ENCODE peak calls at places on chromosomes 7 and 10, in eight cellular contexts. V is ascending aorta; A is IMR-90; S is Peyer's patch; M is GM23338; B is A549; L is CD8-positive, alpha-beta T cell; Q is fibroblast of lung. G is an unnamed sample.
A peak's percentile ranks its signal among the peaks of the same experiment; 100 is the strongest.

GRCh38 chr10:51010977-51011376 is 63.3 kb upstream of the PRKG1 start:
- DNase-seq in M (peak; percentile 71), A (peak; percentile 54), S (no peak), L (no peak), B (peak; percentile 38), Q (peak; percentile 18), V (no peak), G (no peak)

GRCh38 chr7:66198461-66198860 is 6.7 kb upstream of the TPST1 start:
- DNase-seq in S (no peak), M (no peak), L (no peak), B (no peak), V (peak; percentile 47), Q (no peak), A (no peak), G (no peak)

GRCh38 chr7:138753611-138754010 is 44.2 kb upstream of the TMEM213 start:
- DNase-seq in L (no peak), V (no peak), M (no peak), A (no peak), B (no peak), Q (no peak), S (no peak), G (no peak)

GRCh38 chr7:136845899-136846465 is 22.5 kb upstream of the CHRM2 start:
- DNase-seq in B (no peak), L (no peak), M (no peak), Q (peak; percentile 74), V (no peak), A (peak; percentile 29), S (no peak), G (no peak)

GRCh38 chr7:131218727-131219128 is 108.9 kb upstream of the MKLN1 start:
- DNase-seq in V (peak; percentile 35), S (no peak), L (no peak), A (no peak), M (no peak), B (no peak), Q (no peak), G (no peak)

GRCh38 chr7:40721344-40721949 is 586.6 kb downstream of the SUGCT start:
- DNase-seq in S (no peak), L (no peak), Q (peak; percentile 81), B (no peak), M (no peak), A (no peak), V (no peak), G (no peak)

GRCh38 chr7:38902443-38902842 is 6.5 kb downstream of the VPS41 start:
- DNase-seq in Q (no peak), B (no peak), V (no peak), A (no peak), M (peak; percentile 28), L (no peak), S (no peak), G (no peak)

GRCh38 chr10:3236644-3237043 is 64.1 kb upstream of the PITRM1 start:
- DNase-seq in S (no peak), L (no peak), A (no peak), M (no peak), B (no peak), V (no peak), Q (no peak), G (no peak)

GRCh38 chr7:8125680-8126444 is 136.1 kb downstream of the ICA1 start:
- DNase-seq in B (no peak), V (peak; percentile 69), A (no peak), S (peak; percentile 84), L (peak; percentile 67), Q (no peak), M (no peak), G (no peak)

GRCh38 chr7:136033413-136034031 is 56.4 kb upstream of the MTPN start:
- DNase-seq in Q (no peak), A (no peak), V (no peak), L (no peak), M (no peak), B (no peak), S (no peak), G (no peak)

GRCh38 chr10:86888585-86889381 is 68.6 kb downstream of the MMRN2 start:
- DNase-seq in A (peak; percentile 71), V (no peak), B (no peak), M (no peak), Q (peak; percentile 68), L (no peak), S (no peak), G (no peak)

GRCh38 chr10:101576229-101576863 is 11.7 kb downstream of the POLL start:
- DNase-seq in S (no peak), V (no peak), Q (peak; percentile 24), M (no peak), A (peak; percentile 38), L (no peak), B (no peak), G (no peak)

GRCh38 chr7:132125872-132126595 is 450.2 kb downstream of the PLXNA4 start:
- DNase-seq in L (no peak), S (no peak), Q (no peak), A (no peak), V (no peak), B (no peak), M (no peak), G (no peak)

GRCh38 chr10:94129393-94130130 is 135.8 kb downstream of the PLCE1 start:
- DNase-seq in V (peak; percentile 80), A (peak; percentile 91), Q (peak; percentile 92), M (no peak), B (peak; percentile 33), S (no peak), L (no peak), G (no peak)

GRCh38 chr7:66679633-66679980 is 50.9 kb downstream of the KCTD7 start:
- DNase-seq in A (no peak), L (no peak), S (peak; percentile 19), B (no peak), M (no peak), Q (no peak), V (peak; percentile 18), G (no peak)

GRCh38 chr7:47507514-47507913 is 74.4 kb downstream of the TNS3 start:
- DNase-seq in Q (no peak), B (no peak), S (no peak), L (no peak), M (no peak), V (no peak), A (no peak), G (no peak)
- H3K27ac ChIP-seq in Q (no peak overlapping the region), B (no peak overlapping the region), S (no peak overlapping the region), L (no peak overlapping the region), M (no peak overlapping the region), V (no peak overlapping the region), A (no peak overlapping the region), G (no peak overlapping the region)

GRCh38 chr7:50666124-50666496 is 100.9 kb upstream of the DDC start:
- DNase-seq in A (no peak), B (no peak), M (no peak), S (no peak), V (no peak), L (no peak), Q (no peak), G (no peak)
- H3K4me1 ChIP-seq in A (peaks cover 6% of the 10 kb centered on the region), B (peaks cover 12% of the 10 kb centered on the region), M (no peaks in the 10 kb centered on the region), S (peaks cover 8% of the 10 kb centered on the region), V (peaks cover 16% of the 10 kb centered on the region), L (peaks cover 24% of the 10 kb centered on the region), Q (peaks cover 12% of the 10 kb centered on the region), G (peaks cover 68% of the 10 kb centered on the region)

GRCh38 chr7:133744451-133744850 is 382.7 kb upstream of the LRGUK start:
- DNase-seq in Q (no peak), V (no peak), M (no peak), B (no peak), S (no peak), A (no peak), L (no peak), G (no peak)

GRCh38 chr7:133746847-133747246 is 380.3 kb upstream of the LRGUK start:
- DNase-seq in A (no peak), M (peak; percentile 66), B (no peak), V (no peak), Q (no peak), L (no peak), S (no peak), G (no peak)

GRCh38 chr7:133750287-133750686 is 376.9 kb upstream of the LRGUK start:
- DNase-seq in L (no peak), A (no peak), S (no peak), V (no peak), Q (no peak), M (peak; percentile 53), B (no peak), G (no peak)

GRCh38 chr7:133746305-133746704 is 380.8 kb upstream of the LRGUK start:
- DNase-seq in V (no peak), L (no peak), S (no peak), B (no peak), Q (no peak), M (no peak), A (no peak), G (no peak)

DNA sequence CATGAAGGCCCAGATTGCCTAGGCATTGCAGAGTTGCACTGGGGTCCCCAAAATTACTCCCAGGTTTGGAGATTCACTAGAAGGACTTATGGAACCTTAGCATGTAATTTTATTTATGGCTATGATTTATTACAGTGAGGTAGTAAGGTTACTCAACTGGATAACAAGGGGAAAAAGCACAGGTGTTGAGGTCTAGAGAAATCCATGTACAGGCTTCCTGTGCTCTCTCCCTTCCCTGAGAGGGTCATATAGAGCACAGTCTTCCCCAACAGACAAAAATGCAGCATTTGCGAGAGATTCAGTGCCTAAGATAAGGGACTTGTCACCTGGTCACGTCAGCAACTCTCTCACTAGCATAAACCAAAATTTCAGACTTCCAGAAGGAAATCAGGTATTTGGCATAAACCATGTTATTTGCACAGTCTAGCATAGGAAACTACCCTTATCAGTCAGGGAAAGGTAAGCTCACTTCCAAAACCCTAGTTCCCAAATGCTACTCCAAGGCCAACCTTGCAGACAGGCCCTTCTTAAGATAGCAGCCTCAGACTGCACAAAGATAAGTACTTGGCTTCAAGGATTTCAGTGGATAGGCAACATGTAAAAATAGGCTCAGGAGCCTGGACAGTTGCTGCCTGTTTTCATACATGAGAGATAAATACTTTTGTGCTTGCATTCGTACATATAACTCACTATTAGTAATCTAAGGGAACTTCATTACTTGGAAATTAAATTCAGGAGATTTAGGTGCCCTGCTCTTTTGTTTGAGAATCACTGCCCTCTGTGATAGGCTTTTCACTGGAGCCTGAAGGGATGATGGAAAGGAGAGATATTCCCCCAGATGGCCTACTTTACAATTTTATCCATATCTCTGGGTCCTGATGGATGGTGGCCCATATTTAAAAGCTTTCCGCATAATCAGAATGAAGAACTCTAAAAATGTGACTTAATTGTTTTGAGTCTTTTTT is 378.4 kb upstream of the LRGUK start:
- DNase-seq in M (no peak), L (no peak), Q (no peak), V (no peak), S (no peak), B (no peak), A (no peak), G (no peak)
- H3K27ac ChIP-seq in M (no peak overlapping the region), L (no peak overlapping the region), Q (no peak overlapping the region), V (no peak overlapping the region), S (no peak overlapping the region), B (no peak overlapping the region), A (no peak overlapping the region), G (no peak overlapping the region)

GRCh38 chr7:128040205-128040604 is 9.0 kb upstream of the LRRC4 start:
- DNase-seq in M (no peak), A (no peak), V (no peak), S (no peak), Q (no peak), L (no peak), B (no peak), G (no peak)
- H3K4me1 ChIP-seq in M (no peaks in the 10 kb centered on the region), A (peaks cover 2% of the 10 kb centered on the region), V (no peaks in the 10 kb centered on the region), S (peaks cover 9% of the 10 kb centered on the region), Q (peaks cover 2% of the 10 kb centered on the region), L (no peaks in the 10 kb centered on the region), B (peaks cover 6% of the 10 kb centered on the region), G (no peaks in the 10 kb centered on the region)

G was measured in thoracic aorta.